ENCODE peak calls at places on chromosomes 1 and 21, in nine cellular contexts. D is iPS-NIHi11; T is H4; E is NCI-H1694; C is Right ventricle myocardium superior; Q is T-helper 9 cell; Y is stimulated activated CD8-positive, alpha-beta memory T cell treated with anti-CD3 and anti-CD28 coated beads, Interleukin-15, amount 100 ng/mL, for 4 hours; O is hepatocyte; S is NCI-H1092. A is an unnamed sample.

GRCh38 chr1:168443899-168444298 is 99.9 kb downstream of the XCL2 start:
- DNase-seq in D (no peak), T (no peak), E (no peak), C (no peak), Q (no peak), Y (no peak), O (no peak), S (no peak), A (no peak)

GRCh38 chr21:31872452-31873274 is at the start of gene HUNK:
- DNase-seq in D (peak), T (no peak), E (peak), C (peak), Q (no peak), Y (no peak), O (peak), S (peak), A (peak)

GRCh38 chr21:37915941-37916794 is at the start of gene KCNJ6:
- DNase-seq in D (peak), T (no peak), E (peak), C (peak), Q (no peak), Y (no peak), O (peak), S (peak), A (peak)

GRCh38 chr1:31846484-31846883 is 30.7 kb upstream of the SPOCD1 start:
- DNase-seq in D (no peak), T (no peak), E (no peak), C (no peak), Q (no peak), Y (no peak), O (no peak), S (no peak), A (no peak)

GRCh38 chr21:34201441-34201838 is 128.1 kb downstream of the MRPS6 start:
- DNase-seq in D (no peak), T (no peak), E (no peak), C (no peak), Q (no peak), Y (no peak), O (no peak), S (no peak), A (no peak)

GRCh38 chr1:168623838-168624237 is 47.4 kb downstream of the XCL1 start:
- DNase-seq in D (no peak), T (no peak), E (no peak), C (no peak), Q (no peak), Y (no peak), O (no peak), S (no peak), A (no peak)

GRCh38 chr21:44918107-44918470 is 2.6 kb downstream of the ITGB2 start:
- DNase-seq in D (no peak), T (no peak), E (no peak), C (peak), Q (no peak), Y (no peak), O (no peak), S (no peak), A (no peak)

GRCh38 chr1:230844561-230844960 is 23.8 kb downstream of the C1orf198 start:
- DNase-seq in D (no peak), T (no peak), E (no peak), C (no peak), Q (no peak), Y (no peak), O (no peak), S (no peak), A (no peak)

GRCh38 chr1:96313216-96313615 is 408.4 kb upstream of the PTBP2 start:
- DNase-seq in D (no peak), T (no peak), E (no peak), C (no peak), Q (no peak), Y (no peak), O (no peak), S (no peak), A (no peak)

GRCh38 chr1:44417351-44418021 is 12.4 kb downstream of the RNF220 start:
- DNase-seq in D (peak), T (no peak), E (no peak), C (peak), Q (no peak), Y (no peak), O (peak), S (peak), A (peak)

GRCh38 chr1:113307771-113308451 is 82.4 kb upstream of the MAGI3 start:
- DNase-seq in D (no peak), T (peak), E (no peak), C (no peak), Q (no peak), Y (no peak), O (peak), S (no peak), A (no peak)

GRCh38 chr1:225225681-225226080 is 202.2 kb downstream of the LBR start:
- DNase-seq in D (no peak), T (no peak), E (no peak), C (no peak), Q (no peak), Y (no peak), O (no peak), S (no peak), A (no peak)

GRCh38 chr1:216183427-216183826 is 239.8 kb downstream of the USH2A start:
- DNase-seq in D (no peak), T (no peak), E (peak), C (no peak), Q (no peak), Y (no peak), O (no peak), S (no peak), A (peak)

GRCh38 chr1:53835491-53835890 is 2.6 kb downstream of the NDC1 start:
- DNase-seq in D (no peak), T (no peak), E (no peak), C (no peak), Q (no peak), Y (no peak), O (no peak), S (no peak), A (no peak)

GRCh38 chr1:153000294-153000693 is 1.3 kb upstream of the SPRR3 start:
- DNase-seq in D (no peak), T (no peak), E (no peak), C (no peak), Q (no peak), Y (no peak), O (no peak), S (no peak), A (no peak)

A was measured in WERI-Rb-1.